ENCODE peak calls at places on chromosome 13, in five cellular contexts. One of them, this sample, is unnamed.

GRCh38 chr13:114004416-114005205 is 30.7 kb upstream of the C13orf46 start:
- ATAC-seq in RWPE2: no peak
- ATAC-seq in HCT116: no peak
- ATAC-seq in heart right ventricle: peak; percentile 54
- ATAC-seq in stimulated activated effector memory CD8-positive, alpha-beta T cell treated with anti-CD3 and anti-CD28 coated beads, Interleukin-12 subunit alpha, Interleukin-12 subunit beta, amount 100 ng/mL, for 72 hours: no peak
- ATAC-seq in this sample: no peak

GRCh38 chr13:51950722-51951121 is 60.5 kb downstream of the ATP7B start:
- ATAC-seq in stimulated activated effector memory CD8-positive, alpha-beta T cell treated with anti-CD3 and anti-CD28 coated beads, Interleukin-12 subunit alpha, Interleukin-12 subunit beta, amount 100 ng/mL, for 72 hours: peak; percentile 66
- ATAC-seq in HCT116: no peak
- ATAC-seq in RWPE2: no peak
- ATAC-seq in heart right ventricle: peak; percentile 92
- ATAC-seq in this sample: no peak

GRCh38 chr13:40969169-40969901 is 49.8 kb downstream of the ELF1 start:
- ATAC-seq in stimulated activated effector memory CD8-positive, alpha-beta T cell treated with anti-CD3 and anti-CD28 coated beads, Interleukin-12 subunit alpha, Interleukin-12 subunit beta, amount 100 ng/mL, for 72 hours: peak; percentile 85
- ATAC-seq in RWPE2: no peak
- ATAC-seq in heart right ventricle: no peak
- ATAC-seq in HCT116: no peak
- ATAC-seq in this sample: no peak

GRCh38 chr13:23766939-23767338 is 122.3 kb downstream of the MIPEP start:
- ATAC-seq in RWPE2: no peak
- ATAC-seq in HCT116: no peak
- ATAC-seq in stimulated activated effector memory CD8-positive, alpha-beta T cell treated with anti-CD3 and anti-CD28 coated beads, Interleukin-12 subunit alpha, Interleukin-12 subunit beta, amount 100 ng/mL, for 72 hours: no peak
- ATAC-seq in heart right ventricle: no peak
- ATAC-seq in this sample: no peak

GRCh38 chr13:61162636-61163035 is 253.0 kb downstream of the PCDH20 start:
- ATAC-seq in HCT116: no peak
- ATAC-seq in RWPE2: no peak
- ATAC-seq in heart right ventricle: peak; percentile 78
- ATAC-seq in stimulated activated effector memory CD8-positive, alpha-beta T cell treated with anti-CD3 and anti-CD28 coated beads, Interleukin-12 subunit alpha, Interleukin-12 subunit beta, amount 100 ng/mL, for 72 hours: no peak
- ATAC-seq in this sample: no peak

GRCh38 chr13:52665325-52665724 is 12.7 kb downstream of the SUGT1 start:
- ATAC-seq in RWPE2: no peak
- ATAC-seq in heart right ventricle: no peak
- ATAC-seq in HCT116: no peak
- ATAC-seq in stimulated activated effector memory CD8-positive, alpha-beta T cell treated with anti-CD3 and anti-CD28 coated beads, Interleukin-12 subunit alpha, Interleukin-12 subunit beta, amount 100 ng/mL, for 72 hours: peak; percentile 56
- ATAC-seq in this sample: no peak

GRCh38 chr13:99415014-99415650 is 86.1 kb upstream of the TM9SF2 start:
- ATAC-seq in HCT116: no peak
- ATAC-seq in stimulated activated effector memory CD8-positive, alpha-beta T cell treated with anti-CD3 and anti-CD28 coated beads, Interleukin-12 subunit alpha, Interleukin-12 subunit beta, amount 100 ng/mL, for 72 hours: no peak
- ATAC-seq in RWPE2: no peak
- ATAC-seq in heart right ventricle: no peak
- ATAC-seq in this sample: no peak

GRCh38 chr13:95201814-95202521 is 99.3 kb downstream of the ABCC4 start:
- ATAC-seq in HCT116: no peak
- ATAC-seq in heart right ventricle: no peak
- ATAC-seq in stimulated activated effector memory CD8-positive, alpha-beta T cell treated with anti-CD3 and anti-CD28 coated beads, Interleukin-12 subunit alpha, Interleukin-12 subunit beta, amount 100 ng/mL, for 72 hours: peak; percentile 64
- ATAC-seq in RWPE2: peak; percentile 14
- ATAC-seq in this sample: no peak

GRCh38 chr13:109812375-109812774 is 26.0 kb upstream of the IRS2 start:
- ATAC-seq in HCT116: no peak
- ATAC-seq in RWPE2: no peak
- ATAC-seq in heart right ventricle: no peak
- ATAC-seq in stimulated activated effector memory CD8-positive, alpha-beta T cell treated with anti-CD3 and anti-CD28 coated beads, Interleukin-12 subunit alpha, Interleukin-12 subunit beta, amount 100 ng/mL, for 72 hours: no peak
- ATAC-seq in this sample: no peak

GRCh38 chr13:110685305-110685704 is 20.6 kb downstream of the CARS2 start:
- ATAC-seq in stimulated activated effector memory CD8-positive, alpha-beta T cell treated with anti-CD3 and anti-CD28 coated beads, Interleukin-12 subunit alpha, Interleukin-12 subunit beta, amount 100 ng/mL, for 72 hours: no peak
- ATAC-seq in heart right ventricle: no peak
- ATAC-seq in RWPE2: no peak
- ATAC-seq in HCT116: no peak
- ATAC-seq in this sample: no peak

GRCh38 chr13:85283408-85283807 is 515.8 kb downstream of the SLITRK6 start:
- ATAC-seq in HCT116: no peak
- ATAC-seq in RWPE2: no peak
- ATAC-seq in heart right ventricle: no peak
- ATAC-seq in stimulated activated effector memory CD8-positive, alpha-beta T cell treated with anti-CD3 and anti-CD28 coated beads, Interleukin-12 subunit alpha, Interleukin-12 subunit beta, amount 100 ng/mL, for 72 hours: no peak
- ATAC-seq in this sample: no peak

GRCh38 chr13:42334329-42334706 is 62.4 kb downstream of the AKAP11 start:
- ATAC-seq in HCT116: no peak
- ATAC-seq in heart right ventricle: no peak
- ATAC-seq in RWPE2: peak; percentile 12
- ATAC-seq in stimulated activated effector memory CD8-positive, alpha-beta T cell treated with anti-CD3 and anti-CD28 coated beads, Interleukin-12 subunit alpha, Interleukin-12 subunit beta, amount 100 ng/mL, for 72 hours: no peak
- ATAC-seq in this sample: no peak

GRCh38 chr13:65985632-65986031 is 1244.5 kb downstream of the PCDH9 start:
- ATAC-seq in HCT116: peak; percentile 99
- ATAC-seq in stimulated activated effector memory CD8-positive, alpha-beta T cell treated with anti-CD3 and anti-CD28 coated beads, Interleukin-12 subunit alpha, Interleukin-12 subunit beta, amount 100 ng/mL, for 72 hours: no peak
- ATAC-seq in heart right ventricle: no peak
- ATAC-seq in RWPE2: no peak
- ATAC-seq in this sample: no peak

GRCh38 chr13:40662866-40663265 is 3.6 kb downstream of the FOXO1 start:
- ATAC-seq in RWPE2: no peak
- ATAC-seq in stimulated activated effector memory CD8-positive, alpha-beta T cell treated with anti-CD3 and anti-CD28 coated beads, Interleukin-12 subunit alpha, Interleukin-12 subunit beta, amount 100 ng/mL, for 72 hours: peak; percentile 57
- ATAC-seq in HCT116: no peak
- ATAC-seq in heart right ventricle: no peak
- ATAC-seq in this sample: no peak

GRCh38 chr13:44710576-44710975 is 134.4 kb upstream of the TSC22D1 start:
- ATAC-seq in RWPE2: peak; percentile 88
- ATAC-seq in HCT116: peak; percentile 71
- ATAC-seq in heart right ventricle: peak; percentile 72
- ATAC-seq in stimulated activated effector memory CD8-positive, alpha-beta T cell treated with anti-CD3 and anti-CD28 coated beads, Interleukin-12 subunit alpha, Interleukin-12 subunit beta, amount 100 ng/mL, for 72 hours: peak; percentile 95
- ATAC-seq in this sample: peak; percentile 76

GRCh38 chr13:25847145-25847544 is 204.7 kb downstream of the SHISA2 start:
- ATAC-seq in stimulated activated effector memory CD8-positive, alpha-beta T cell treated with anti-CD3 and anti-CD28 coated beads, Interleukin-12 subunit alpha, Interleukin-12 subunit beta, amount 100 ng/mL, for 72 hours: peak; percentile 79
- ATAC-seq in RWPE2: no peak
- ATAC-seq in HCT116: no peak
- ATAC-seq in heart right ventricle: no peak
- ATAC-seq in this sample: no peak

GRCh38 chr13:48876289-48876688 is 99.4 kb upstream of the FNDC3A start:
- ATAC-seq in RWPE2: no peak
- ATAC-seq in HCT116: no peak
- ATAC-seq in heart right ventricle: no peak
- ATAC-seq in stimulated activated effector memory CD8-positive, alpha-beta T cell treated with anti-CD3 and anti-CD28 coated beads, Interleukin-12 subunit alpha, Interleukin-12 subunit beta, amount 100 ng/mL, for 72 hours: no peak
- ATAC-seq in this sample: no peak

GRCh38 chr13:79571147-79571546 is 90.2 kb downstream of the NDFIP2 start:
- ATAC-seq in stimulated activated effector memory CD8-positive, alpha-beta T cell treated with anti-CD3 and anti-CD28 coated beads, Interleukin-12 subunit alpha, Interleukin-12 subunit beta, amount 100 ng/mL, for 72 hours: no peak
- ATAC-seq in HCT116: no peak
- ATAC-seq in RWPE2: no peak
- ATAC-seq in heart right ventricle: no peak
- ATAC-seq in this sample: no peak

GRCh38 chr13:109724603-109725002 is 61.8 kb downstream of the IRS2 start:
- ATAC-seq in HCT116: no peak
- ATAC-seq in RWPE2: no peak
- ATAC-seq in stimulated activated effector memory CD8-positive, alpha-beta T cell treated with anti-CD3 and anti-CD28 coated beads, Interleukin-12 subunit alpha, Interleukin-12 subunit beta, amount 100 ng/mL, for 72 hours: no peak
- ATAC-seq in heart right ventricle: no peak
- ATAC-seq in this sample: no peak

GRCh38 chr13:85772379-85772778 is 26.8 kb downstream of the SLITRK6 start:
- ATAC-seq in stimulated activated effector memory CD8-positive, alpha-beta T cell treated with anti-CD3 and anti-CD28 coated beads, Interleukin-12 subunit alpha, Interleukin-12 subunit beta, amount 100 ng/mL, for 72 hours: no peak
- ATAC-seq in heart right ventricle: no peak
- ATAC-seq in HCT116: no peak
- ATAC-seq in RWPE2: peak; percentile 56
- ATAC-seq in this sample: no peak

GRCh38 chr13:33110386-33110712 is 94.1 kb downstream of the KL start:
- ATAC-seq in RWPE2: no peak
- ATAC-seq in heart right ventricle: peak; percentile 8
- ATAC-seq in HCT116: no peak
- ATAC-seq in stimulated activated effector memory CD8-positive, alpha-beta T cell treated with anti-CD3 and anti-CD28 coated beads, Interleukin-12 subunit alpha, Interleukin-12 subunit beta, amount 100 ng/mL, for 72 hours: no peak
- ATAC-seq in this sample: no peak

GRCh38 chr13:23610966-23611486 is 40.8 kb downstream of the TNFRSF19 start:
- ATAC-seq in heart right ventricle: peak; percentile 77
- ATAC-seq in stimulated activated effector memory CD8-positive, alpha-beta T cell treated with anti-CD3 and anti-CD28 coated beads, Interleukin-12 subunit alpha, Interleukin-12 subunit beta, amount 100 ng/mL, for 72 hours: no peak
- ATAC-seq in HCT116: no peak
- ATAC-seq in RWPE2: no peak
- ATAC-seq in this sample: peak; percentile 9

GRCh38 chr13:99982021-99982740 is 597 bp downstream of the ZIC2 start:
- ATAC-seq in stimulated activated effector memory CD8-positive, alpha-beta T cell treated with anti-CD3 and anti-CD28 coated beads, Interleukin-12 subunit alpha, Interleukin-12 subunit beta, amount 100 ng/mL, for 72 hours: peak; percentile 11
- ATAC-seq in heart right ventricle: no peak
- ATAC-seq in HCT116: peak; percentile 2
- ATAC-seq in RWPE2: peak; percentile 2
- ATAC-seq in this sample: peak; percentile 25

GRCh38 chr13:100434010-100434763 is 154.4 kb downstream of the GGACT start:
- ATAC-seq in stimulated activated effector memory CD8-positive, alpha-beta T cell treated with anti-CD3 and anti-CD28 coated beads, Interleukin-12 subunit alpha, Interleukin-12 subunit beta, amount 100 ng/mL, for 72 hours: peak; percentile 81
- ATAC-seq in RWPE2: peak; percentile 70
- ATAC-seq in HCT116: peak; percentile 90
- ATAC-seq in heart right ventricle: no peak
- ATAC-seq in this sample: peak; percentile 65

GRCh38 chr13:79405501-79405830 is 589 bp downstream of the RBM26 start:
- ATAC-seq in HCT116: peak; percentile 70
- ATAC-seq in RWPE2: peak; percentile 46
- ATAC-seq in heart right ventricle: no peak
- ATAC-seq in stimulated activated effector memory CD8-positive, alpha-beta T cell treated with anti-CD3 and anti-CD28 coated beads, Interleukin-12 subunit alpha, Interleukin-12 subunit beta, amount 100 ng/mL, for 72 hours: peak; percentile 73
- ATAC-seq in this sample: no peak

GRCh38 chr13:50549221-50549942 is 294.1 kb downstream of the DLEU7 start:
- ATAC-seq in stimulated activated effector memory CD8-positive, alpha-beta T cell treated with anti-CD3 and anti-CD28 coated beads, Interleukin-12 subunit alpha, Interleukin-12 subunit beta, amount 100 ng/mL, for 72 hours: no peak
- ATAC-seq in HCT116: no peak
- ATAC-seq in heart right ventricle: no peak
- ATAC-seq in RWPE2: no peak
- ATAC-seq in this sample: no peak

GRCh38 chr13:41488124-41488523 is 30.8 kb downstream of the RGCC start:
- ATAC-seq in stimulated activated effector memory CD8-positive, alpha-beta T cell treated with anti-CD3 and anti-CD28 coated beads, Interleukin-12 subunit alpha, Interleukin-12 subunit beta, amount 100 ng/mL, for 72 hours: no peak
- ATAC-seq in heart right ventricle: no peak
- ATAC-seq in RWPE2: no peak
- ATAC-seq in HCT116: no peak
- ATAC-seq in this sample: no peak

GRCh38 chr13:111111376-111111937 is 3.7 kb upstream of the ARHGEF7 start:
- ATAC-seq in heart right ventricle: no peak
- ATAC-seq in RWPE2: no peak
- ATAC-seq in stimulated activated effector memory CD8-positive, alpha-beta T cell treated with anti-CD3 and anti-CD28 coated beads, Interleukin-12 subunit alpha, Interleukin-12 subunit beta, amount 100 ng/mL, for 72 hours: no peak
- ATAC-seq in HCT116: no peak
- ATAC-seq in this sample: no peak

GRCh38 chr13:22927008-22927393 is 253.8 kb upstream of the SGCG start:
- ATAC-seq in HCT116: no peak
- ATAC-seq in RWPE2: no peak
- ATAC-seq in heart right ventricle: no peak
- ATAC-seq in stimulated activated effector memory CD8-positive, alpha-beta T cell treated with anti-CD3 and anti-CD28 coated beads, Interleukin-12 subunit alpha, Interleukin-12 subunit beta, amount 100 ng/mL, for 72 hours: peak; percentile 6
- ATAC-seq in this sample: peak; percentile 13

GRCh38 chr13:42996584-42996983 is 4.5 kb upstream of the EPSTI1 start:
- ATAC-seq in stimulated activated effector memory CD8-positive, alpha-beta T cell treated with anti-CD3 and anti-CD28 coated beads, Interleukin-12 subunit alpha, Interleukin-12 subunit beta, amount 100 ng/mL, for 72 hours: peak; percentile 29
- ATAC-seq in heart right ventricle: no peak
- ATAC-seq in RWPE2: peak; percentile 80
- ATAC-seq in HCT116: peak; percentile 21
- ATAC-seq in this sample: peak; percentile 81